ENCODE peak calls at places on chromosomes 12 and 14, in nine cellular contexts. H, L, S, K, W, Y, X, O and C are unnamed samples.

GRCh38 chr12:4027412-4027811 is 154.2 kb upstream of the PARP11 start:
- DNase-seq in W (no peak), Y (peak; percentile 37), H (no peak), L (no peak), O (no peak), X (no peak), K (no peak), S (no peak), C (no peak)

GRCh38 chr14:104245723-104246122 is 107.3 kb downstream of the KIF26A start:
- DNase-seq in L (no peak), Y (no peak), W (no peak), H (no peak), X (no peak), S (no peak), O (no peak), K (no peak), C (no peak)

GRCh38 chr12:88153959-88154358 is 11.9 kb downstream of the TMTC3 start:
- DNase-seq in X (peak; percentile 23), Y (no peak), S (peak; percentile 82), H (peak; percentile 80), W (no peak), L (no peak), O (no peak), K (no peak), C (peak; percentile 46)

GRCh38 chr12:103336940-103337339 is 158.8 kb downstream of the C12orf42 start:
- DNase-seq in X (no peak), Y (no peak), L (no peak), S (no peak), K (no peak), O (no peak), W (no peak), H (no peak), C (no peak)

GRCh38 chr14:80978403-80978802 is 23.0 kb downstream of the TSHR start:
- DNase-seq in S (no peak), W (no peak), Y (peak; percentile 95), L (no peak), H (no peak), O (no peak), X (no peak), K (peak; percentile 5), C (no peak)

GRCh38 chr14:72892103-72892878 is 1.6 kb downstream of the DPF3 start:
- DNase-seq in Y (no peak), O (no peak), L (no peak), S (peak; percentile 46), X (peak; percentile 82), H (peak; percentile 58), K (peak; percentile 71), W (no peak), C (no peak)

GRCh38 chr14:101227611-101228594 is 324.4 kb upstream of the RTL1 start:
- DNase-seq in O (no peak), K (no peak), Y (peak; percentile 12), L (no peak), S (no peak), W (peak; percentile 34), H (no peak), X (no peak), C (no peak)

GRCh38 chr12:50764861-50765324 is 992 bp downstream of the ATF1 start:
- DNase-seq in X (peak; percentile 59), W (no peak), L (no peak), S (peak; percentile 56), K (no peak), H (peak; percentile 68), Y (peak; percentile 74), O (no peak), C (peak; percentile 64)

GRCh38 chr12:138898-139534 is 72.4 kb downstream of the IQSEC3 start:
- DNase-seq in X (no peak), S (peak; percentile 12), Y (no peak), W (no peak), L (no peak), H (peak; percentile 45), O (no peak), K (peak; percentile 62), C (no peak)

GRCh38 chr12:110794623-110795280 is 52.0 kb upstream of the CCDC63 start:
- DNase-seq in L (no peak), X (no peak), K (no peak), W (peak; percentile 77), S (peak; percentile 29), Y (no peak), H (peak; percentile 38), O (no peak), C (no peak)

GRCh38 chr12:108826115-108826806 is 31.1 kb downstream of the SSH1 start:
- DNase-seq in Y (no peak), L (no peak), O (no peak), H (peak; percentile 99), K (no peak), W (peak; percentile 78), S (peak; percentile 96), X (no peak), C (no peak)
- TF ChIP-seq CTCF in Y (no peak), L (peak; percentile 44), O (no peak), H (peak; percentile 25), K (no peak), W (no peak), S (no peak), X (peak; percentile 17), C (no peak)

GRCh38 chr12:107042801-107043200 is 50.5 kb downstream of the CRY1 start:
- DNase-seq in K (no peak), L (no peak), W (no peak), S (no peak), H (no peak), O (no peak), Y (no peak), X (no peak), C (no peak)

DNA sequence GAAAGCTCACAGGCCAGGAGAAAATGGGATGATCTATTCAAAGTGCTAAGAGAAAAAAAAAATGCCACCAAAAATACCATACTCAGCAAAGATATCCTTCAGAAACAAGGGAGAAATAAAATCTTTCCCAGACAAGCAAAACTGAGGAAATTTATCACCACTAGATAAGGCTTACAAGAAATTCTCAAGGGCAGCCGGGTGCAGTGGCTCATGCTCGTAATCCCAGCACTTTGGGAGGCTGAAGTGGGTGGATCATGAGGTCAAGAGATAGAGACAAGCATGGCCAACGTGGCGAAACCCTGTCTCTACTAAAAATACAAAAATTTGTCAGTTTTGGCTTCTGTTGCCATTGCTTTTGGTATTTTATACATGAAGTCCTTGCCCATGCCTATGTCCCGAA is 48.2 kb downstream of the CRY1 start:
- DNase-seq in Y (no peak), K (no peak), L (no peak), X (no peak), S (no peak), H (no peak), W (no peak), O (no peak), C (no peak)
- TF ChIP-seq CTCF in Y (no peak), K (no peak), L (no peak), X (no peak), S (no peak), H (no peak), W (no peak), O (no peak), C (no peak)

GRCh38 chr12:113818833-113819232 is 147.3 kb downstream of the RBM19 start:
- DNase-seq in H (peak; percentile 25), S (peak; percentile 10), X (peak; percentile 46), L (no peak), W (no peak), O (no peak), Y (peak; percentile 8), K (peak; percentile 79), C (no peak)
- TF ChIP-seq CTCF in H (peak; percentile 67), S (peak; percentile 48), X (peak; percentile 55), L (peak; percentile 63), W (no peak), O (no peak), Y (peak; percentile 40), K (peak; percentile 79), C (no peak)

GRCh38 chr14:83257466-83258439 is 1724.1 kb upstream of the SEL1L start:
- DNase-seq in S (no peak), X (no peak), L (no peak), O (no peak), W (no peak), K (no peak), H (no peak), Y (no peak), C (no peak)
- TF ChIP-seq CTCF in S (no peak), X (no peak), L (no peak), O (no peak), W (no peak), K (no peak), H (no peak), Y (no peak), C (no peak)

DNA sequence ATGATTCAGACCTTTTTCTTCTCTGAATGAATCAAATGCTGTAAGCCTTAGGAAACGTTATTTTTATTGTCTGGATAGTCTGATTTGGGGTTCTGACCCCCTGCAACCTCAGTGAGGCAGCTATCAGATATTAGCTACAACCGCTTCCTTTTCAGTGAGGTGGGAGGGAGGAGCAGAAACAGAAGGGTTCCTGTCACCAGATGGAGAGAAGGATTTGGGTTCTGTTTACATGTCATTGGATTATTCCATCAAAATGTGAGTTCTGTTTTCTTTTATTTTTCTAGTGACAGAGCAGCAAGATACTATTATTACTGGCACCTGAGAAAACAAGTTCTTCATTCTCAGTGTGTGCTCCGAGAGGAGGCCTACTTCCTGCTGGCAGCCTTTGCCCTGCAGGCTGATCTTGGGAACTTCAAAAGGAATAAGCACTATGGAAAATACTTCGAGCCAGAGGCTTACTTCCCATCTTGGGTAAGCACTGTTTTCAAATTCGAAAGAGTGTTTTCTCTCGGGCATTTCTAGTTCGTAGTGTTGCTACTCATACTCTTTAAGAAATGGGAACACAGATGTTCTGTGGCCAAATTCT is 52.8 kb downstream of the FRMD6 start:
- DNase-seq in H (peak; percentile 66), O (no peak), S (no peak), K (peak; percentile 70), Y (no peak), W (no peak), X (no peak), L (no peak), C (no peak)
- TF ChIP-seq CTCF in H (peak; percentile 23), O (no peak), S (no peak), K (no peak), Y (no peak), W (no peak), X (no peak), L (peak; percentile 38), C (no peak)